ENCODE peak calls at places on chromosomes 2 and 18, in ten cellular contexts. R, Q, E, D, G, Y, C, X, P and H are unnamed samples.

GRCh38 chr2:228867406-228867805 is 403.7 kb downstream of the PID1 start:
- DNase-seq in E (no peak), Y (no peak), Q (no peak), R (no peak), X (no peak), C (no peak), P (no peak), G (no peak), D (no peak), H (no peak)

GRCh38 chr2:8893978-8894820 is 56.8 kb upstream of the KIDINS220 start:
- DNase-seq in P (no peak), Q (no peak), R (no peak), E (no peak), C (no peak), Y (no peak), G (no peak), D (no peak), X (no peak), H (no peak)

GRCh38 chr2:187783446-187783845 is 229.2 kb upstream of the TFPI start:
- DNase-seq in Q (no peak), C (no peak), D (no peak), R (no peak), P (no peak), G (no peak), E (no peak), X (no peak), Y (peak), H (no peak)

GRCh38 chr2:219384872-219385271 is 2.8 kb downstream of the DNPEP start:
- DNase-seq in C (no peak), R (no peak), Y (no peak), G (no peak), X (no peak), Q (no peak), E (no peak), D (no peak), P (no peak), H (no peak)

GRCh38 chr2:160109939-160110673 is 47.7 kb upstream of the PLA2R1 start:
- DNase-seq in D (no peak), Y (peak), C (peak), P (peak), X (peak), E (peak), G (no peak), R (no peak), Q (peak), H (peak)

GRCh38 chr2:233457356-233457755 is 103.1 kb downstream of the DGKD start:
- DNase-seq in E (no peak), X (no peak), P (no peak), R (no peak), D (no peak), Q (no peak), C (no peak), Y (no peak), G (no peak), H (peak)

GRCh38 chr2:10811552-10811951 is 1.0 kb downstream of the PDIA6 start:
- DNase-seq in G (no peak), R (no peak), E (no peak), D (no peak), P (no peak), Q (no peak), C (no peak), X (no peak), Y (peak), H (no peak)

GRCh38 chr2:79993144-79993543 is 311.4 kb downstream of the LRRTM1 start:
- DNase-seq in P (no peak), Q (no peak), E (no peak), R (no peak), X (peak), Y (no peak), D (no peak), G (no peak), C (no peak), H (no peak)

GRCh38 chr2:239246723-239247122 is 154.1 kb downstream of the HDAC4 start:
- DNase-seq in D (no peak), E (peak), P (no peak), X (no peak), G (no peak), Q (peak), C (no peak), Y (no peak), R (no peak), H (no peak)

GRCh38 chr18:48452863-48453323 is 43.7 kb upstream of the ZBTB7C start:
- DNase-seq in G (no peak), X (peak), C (peak), R (no peak), Q (no peak), E (no peak), Y (no peak), D (no peak), P (peak), H (peak)

GRCh38 chr2:136238552-136239346 is 120.8 kb upstream of the CXCR4 start:
- DNase-seq in Q (no peak), G (no peak), P (no peak), C (peak), D (peak), E (no peak), X (no peak), R (no peak), Y (no peak), H (peak)

GRCh38 chr2:223967981-223968380 is 10.7 kb downstream of the MRPL44 start:
- DNase-seq in E (no peak), G (no peak), Y (no peak), R (no peak), P (no peak), Q (no peak), D (no peak), C (peak), X (no peak), H (no peak)

GRCh38 chr18:79771446-79772107 is 26.2 kb upstream of the KCNG2 start:
- DNase-seq in Y (no peak), R (peak), D (no peak), E (no peak), Q (peak), X (no peak), G (no peak), P (no peak), C (no peak), H (no peak)

GRCh38 chr2:219643788-219644398 is 16.5 kb downstream of the SLC4A3 start:
- DNase-seq in E (no peak), P (no peak), R (no peak), X (no peak), C (no peak), G (no peak), Q (peak), Y (peak), D (no peak), H (peak)

GRCh38 chr2:15293262-15293937 is 267.7 kb downstream of the NBAS start:
- DNase-seq in G (no peak), R (no peak), P (no peak), E (no peak), Y (no peak), Q (no peak), X (no peak), C (no peak), D (no peak), H (no peak)

GRCh38 chr18:76801567-76802505 is 20.5 kb upstream of the ZNF236 start:
- DNase-seq in D (peak), R (peak), C (peak), G (no peak), Y (peak), E (peak), Q (peak), X (no peak), P (peak), H (peak)

GRCh38 chr18:13760047-13760446 is 33.6 kb downstream of the RNMT start:
- DNase-seq in X (no peak), E (no peak), R (no peak), G (no peak), Y (no peak), D (no peak), Q (no peak), C (no peak), P (no peak), H (no peak)

GRCh38 chr2:36562973-36563532 is 34.9 kb downstream of the FEZ2 start:
- DNase-seq in Q (no peak), Y (no peak), R (no peak), D (no peak), P (no peak), G (no peak), E (no peak), C (peak), X (no peak), H (no peak)

GRCh38 chr2:67596871-67597270 is 199.7 kb downstream of the ETAA1 start:
- DNase-seq in E (no peak), D (no peak), P (no peak), G (no peak), Q (no peak), Y (no peak), C (no peak), X (no peak), R (no peak), H (no peak)

GRCh38 chr2:177972782-177973181 is 99.8 kb downstream of the PDE11A start:
- DNase-seq in E (no peak), R (no peak), Q (no peak), X (no peak), D (no peak), C (no peak), P (no peak), Y (peak), G (no peak), H (no peak)

GRCh38 chr2:71945133-71945959 is 202.3 kb downstream of the CYP26B1 start:
- DNase-seq in D (no peak), E (no peak), R (no peak), G (no peak), X (no peak), Q (no peak), P (no peak), C (no peak), Y (no peak), H (peak)

GRCh38 chr2:71950256-71951066 is 197.2 kb downstream of the CYP26B1 start:
- DNase-seq in Q (peak), R (no peak), X (no peak), D (no peak), G (no peak), C (peak), P (no peak), E (no peak), Y (no peak), H (peak)

GRCh38 chr2:71949537-71949798 is 198.2 kb downstream of the CYP26B1 start:
- DNase-seq in X (no peak), Q (no peak), Y (no peak), E (no peak), R (no peak), C (no peak), G (no peak), P (no peak), D (no peak), H (no peak)

GRCh38 chr2:71948781-71949536 is 198.7 kb downstream of the CYP26B1 start:
- DNase-seq in C (peak), X (no peak), G (no peak), D (no peak), P (no peak), Y (no peak), R (no peak), E (no peak), Q (no peak), H (no peak)

DNA sequence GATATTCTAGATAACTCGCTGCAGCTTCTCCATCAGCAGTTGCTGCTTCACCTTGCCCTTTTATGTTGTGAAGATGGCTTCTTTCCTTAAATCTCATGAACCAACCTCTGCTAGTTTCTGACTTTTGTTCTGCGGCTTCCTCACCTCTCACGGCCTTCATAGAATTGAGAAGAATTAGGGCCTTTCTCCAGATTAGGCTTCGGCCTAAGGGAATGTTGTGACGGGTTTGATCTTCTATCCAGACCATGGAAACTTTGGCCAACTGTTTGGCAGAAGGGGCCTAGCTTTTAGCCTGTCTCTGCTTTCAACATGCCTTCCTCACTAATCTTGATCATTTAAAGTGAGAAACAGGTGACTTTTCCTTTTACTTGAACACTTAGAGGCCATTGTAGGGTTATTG is 199.9 kb downstream of the CYP26B1 start:
- DNase-seq in Q (no peak), Y (no peak), G (no peak), R (no peak), E (no peak), C (no peak), D (no peak), P (no peak), X (no peak), H (no peak)
- H3K27ac ChIP-seq in Q (no peak), Y (no peak), G (no peak), R (no peak), E (no peak), C (no peak), D (no peak), P (no peak), X (no peak), H (no peak)

GRCh38 chr2:85851253-85851955 is 37.4 kb downstream of the ST3GAL5 start:
- DNase-seq in E (no peak), P (no peak), D (peak), Y (no peak), G (peak), C (peak), Q (peak), X (no peak), R (no peak), H (no peak)
- H3K27ac ChIP-seq in E (peak), P (no peak), D (peak), Y (no peak), G (peak), C (peak), Q (peak), X (no peak), R (no peak), H (no peak)

GRCh38 chr2:189595412-189595811 is 14.8 kb upstream of the SLC40A1 start:
- DNase-seq in R (no peak), D (no peak), G (no peak), Y (no peak), X (no peak), Q (no peak), P (no peak), E (no peak), C (no peak), H (no peak)
- H3K27ac ChIP-seq in R (no peak), D (no peak), G (no peak), Y (no peak), X (no peak), Q (no peak), P (no peak), E (no peak), C (no peak), H (peak)

GRCh38 chr2:100831831-100832230 is 11.9 kb downstream of the NPAS2 start:
- DNase-seq in D (no peak), E (no peak), P (no peak), X (no peak), C (peak), G (no peak), Y (no peak), Q (no peak), R (no peak), H (peak)
- H3K27ac ChIP-seq in D (no peak), E (no peak), P (no peak), X (no peak), C (no peak), G (no peak), Y (no peak), Q (no peak), R (no peak), H (no peak)

DNA sequence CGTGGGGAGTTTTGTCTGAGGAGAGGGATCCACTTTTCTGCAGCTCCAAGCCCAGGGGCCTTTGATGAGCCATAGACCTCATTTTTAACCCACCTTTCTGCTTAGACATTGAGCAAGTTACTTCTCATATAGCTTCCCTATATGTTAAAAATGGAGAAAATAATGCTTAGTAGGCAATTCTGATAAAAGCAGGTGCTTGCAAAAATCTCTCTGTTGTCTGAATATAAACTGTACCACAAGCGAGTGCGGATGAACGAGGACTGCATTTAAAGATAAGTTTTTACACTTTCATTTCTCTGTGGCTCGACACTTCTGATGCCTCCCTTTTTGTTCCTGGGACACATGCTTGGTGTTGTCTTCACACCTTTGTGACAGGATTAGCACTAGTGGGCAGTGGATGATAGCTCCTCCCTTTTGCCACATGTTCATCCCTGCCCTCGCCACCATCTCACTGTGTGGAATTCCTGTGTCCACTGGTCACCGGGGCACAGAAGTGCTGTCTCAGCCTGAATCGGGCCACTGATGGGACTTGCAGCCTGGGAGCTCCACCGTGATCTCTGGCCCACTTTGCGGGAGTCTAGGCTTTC is 1.6 kb downstream of the TYMS start:
- DNase-seq in X (no peak), R (no peak), Y (no peak), Q (no peak), G (no peak), C (no peak), D (no peak), P (no peak), E (no peak), H (no peak)
- H3K27ac ChIP-seq in X (no peak), R (no peak), Y (peak), Q (no peak), G (peak), C (no peak), D (peak), P (no peak), E (no peak), H (no peak)

GRCh38 chr2:38176619-38177021 is 100.7 kb upstream of the CYP1B1 start:
- DNase-seq in R (no peak), E (no peak), Y (no peak), D (no peak), G (no peak), X (no peak), C (peak), Q (no peak), P (no peak), H (no peak)
- H3K27ac ChIP-seq in R (peak), E (no peak), Y (no peak), D (no peak), G (no peak), X (peak), C (peak), Q (no peak), P (no peak), H (peak)

GRCh38 chr18:37452015-37452414 is 113.6 kb downstream of the CELF4 start:
- DNase-seq in C (no peak), E (no peak), P (no peak), R (no peak), D (no peak), Q (no peak), Y (no peak), G (no peak), X (no peak), H (no peak)

GRCh38 chr18:37451239-37451825 is 114.3 kb downstream of the CELF4 start:
- DNase-seq in X (no peak), G (no peak), R (no peak), C (no peak), Q (no peak), D (no peak), Y (no peak), P (no peak), E (no peak), H (no peak)

GRCh38 chr18:37447959-37448916 is 117.4 kb downstream of the CELF4 start:
- DNase-seq in X (no peak), Q (no peak), C (no peak), Y (no peak), G (no peak), P (no peak), D (no peak), E (no peak), R (no peak), H (no peak)

GRCh38 chr18:37450434-37451133 is 115.0 kb downstream of the CELF4 start:
- DNase-seq in E (peak), X (no peak), G (no peak), Y (peak), Q (no peak), D (no peak), C (no peak), R (no peak), P (peak), H (peak)

DNA sequence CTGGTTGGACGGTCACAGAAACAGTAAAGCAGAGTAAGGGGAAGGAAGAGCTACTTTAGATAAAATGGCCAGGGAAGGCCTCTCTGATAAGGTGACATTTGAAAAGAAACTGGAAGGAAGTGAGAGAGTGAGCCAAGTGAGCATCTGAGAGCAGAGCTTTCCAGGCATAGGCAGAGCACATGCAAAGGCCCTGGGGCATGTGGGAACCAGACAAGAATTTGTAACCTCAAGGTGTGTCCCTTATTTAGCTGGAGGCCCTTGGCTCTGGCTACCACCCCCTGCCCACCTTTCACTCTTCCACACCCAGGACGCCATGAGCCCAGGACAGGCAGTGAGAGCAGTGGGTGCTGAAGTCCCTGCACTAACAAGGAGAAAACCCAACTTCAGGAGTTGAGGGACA is 116.0 kb downstream of the CELF4 start:
- DNase-seq in R (no peak), Q (no peak), P (no peak), G (no peak), Y (no peak), E (no peak), C (no peak), X (no peak), D (no peak), H (no peak)
- H3K27ac ChIP-seq in R (no peak), Q (no peak), P (no peak), G (no peak), Y (no peak), E (no peak), C (no peak), X (no peak), D (no peak), H (no peak)

DNA sequence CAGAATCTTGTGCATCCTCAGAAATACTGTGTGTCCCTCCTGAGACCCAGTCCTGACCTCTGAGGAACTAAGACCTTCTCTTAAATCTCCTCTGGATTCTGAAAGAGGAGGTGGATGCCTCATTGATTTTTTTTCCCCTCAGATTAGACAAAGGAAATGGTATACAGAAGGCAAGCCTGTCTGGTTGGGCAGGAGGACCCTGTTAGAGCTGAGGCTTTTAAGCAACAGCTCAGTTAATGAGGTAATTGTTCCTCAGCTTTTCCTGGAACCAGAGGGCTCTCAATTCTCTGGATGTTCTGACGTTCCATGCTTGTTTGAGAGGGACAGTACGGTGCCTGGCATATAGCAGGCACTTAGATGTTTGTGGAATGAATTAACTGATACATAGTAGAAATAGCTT is 61.7 kb upstream of the MCFD2 start:
- DNase-seq in G (no peak), D (no peak), Y (no peak), E (no peak), C (no peak), X (no peak), Q (no peak), R (no peak), P (no peak), H (no peak)
- H3K27ac ChIP-seq in G (peak), D (no peak), Y (no peak), E (no peak), C (no peak), X (peak), Q (peak), R (no peak), P (no peak), H (no peak)